ENCODE peak calls at places on chromosomes 4 and X, in four cellular contexts. G is fibroblast of pulmonary artery, T is RWPE1, H is AG09319. Q is an unnamed sample.

GRCh38 chrX:12894074-12894691 is 12.2 kb upstream of the TLR8 start:
- DNase-seq in G (peak), T (peak), H (no peak), Q (peak)

GRCh38 chr4:132333723-132334045 is 815.4 kb upstream of the PCDH10 start:
- DNase-seq in G (peak), T (peak), H (no peak), Q (no peak)

GRCh38 chrX:69088171-69088938 is 76.9 kb downstream of the PJA1 start:
- DNase-seq in G (no peak), T (no peak), H (peak), Q (peak)

GRCh38 chr4:70187216-70187615 is 8.3 kb upstream of the ODAM start:
- DNase-seq in G (no peak), T (no peak), H (no peak), Q (no peak)

GRCh38 chr4:55359397-55359916 is 13.4 kb downstream of the SRD5A3 start:
- DNase-seq in G (no peak), T (no peak), H (no peak), Q (peak)

GRCh38 chrX:5380426-5380825 is 848.2 kb downstream of the NLGN4X start:
- DNase-seq in G (no peak), T (no peak), H (no peak), Q (no peak)

GRCh38 chr4:87011340-87012034 is 76.7 kb downstream of the AFF1 start:
- DNase-seq in G (peak), T (peak), H (no peak), Q (peak)

GRCh38 chr4:83561381-83561780 is 25.5 kb downstream of the GPAT3 start:
- DNase-seq in G (peak), T (peak), H (peak), Q (peak)

GRCh38 chr4:170775851-170776250 is 686.1 kb upstream of the AADAT start:
- DNase-seq in G (no peak), T (no peak), H (no peak), Q (no peak)

GRCh38 chr4:793109-793861 is 32.6 kb downstream of the CPLX1 start:
- DNase-seq in G (no peak), T (no peak), H (no peak), Q (no peak)

GRCh38 chr4:156329779-156330178 is 376.1 kb upstream of the CTSO start:
- DNase-seq in G (peak), T (no peak), H (no peak), Q (no peak)

GRCh38 chr4:648579-649292 is 23.4 kb downstream of the PDE6B start:
- DNase-seq in G (no peak), T (no peak), H (no peak), Q (no peak)

DNA sequence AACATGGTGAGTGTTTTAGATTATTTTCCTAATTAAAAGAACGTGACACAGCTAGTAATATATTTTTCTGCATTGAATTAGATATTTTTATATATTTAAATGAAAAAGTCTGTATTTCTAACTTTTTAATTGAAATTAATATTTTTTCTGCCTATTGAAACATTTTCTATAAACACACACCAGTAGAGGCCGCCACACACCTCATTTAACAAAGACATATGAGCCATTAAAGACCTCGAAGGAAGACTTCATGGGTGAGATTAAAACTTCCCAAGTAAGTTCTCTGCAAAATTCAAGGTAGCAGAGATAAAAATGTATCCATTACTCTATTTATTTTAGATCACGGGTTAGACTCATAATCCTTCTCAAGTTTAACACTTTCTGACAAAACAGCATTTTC is 8.3 kb downstream of the SLITRK2 start:
- DNase-seq in G (no peak), T (no peak), H (no peak), Q (no peak)
- TF ChIP-seq CTCF in G (no peak), T (no peak), H (no peak), Q (peak)

GRCh38 chr4:39455486-39455885 is 3.2 kb downstream of the RPL9 start:
- DNase-seq in G (no peak), T (no peak), H (no peak), Q (no peak)
- TF ChIP-seq CTCF in G (no peak), T (no peak), H (no peak), Q (no peak)

GRCh38 chr4:93897559-93897958 is 69.0 kb downstream of the ATOH1 start:
- DNase-seq in G (peak), T (peak), H (no peak), Q (no peak)
- TF ChIP-seq CTCF in G (peak), T (peak), H (no peak), Q (no peak)

GRCh38 chrX:83416273-83416672 is 91.8 kb upstream of the POU3F4 start:
- DNase-seq in G (no peak), T (no peak), H (no peak), Q (no peak)
- TF ChIP-seq CTCF in G (no peak), T (peak), H (no peak), Q (no peak)

GRCh38 chr4:109303141-109303499 is 662 bp upstream of the COL25A1 start:
- DNase-seq in G (peak), T (no peak), H (no peak), Q (no peak)
- TF ChIP-seq CTCF in G (no peak), T (no peak), H (no peak), Q (no peak)

DNA sequence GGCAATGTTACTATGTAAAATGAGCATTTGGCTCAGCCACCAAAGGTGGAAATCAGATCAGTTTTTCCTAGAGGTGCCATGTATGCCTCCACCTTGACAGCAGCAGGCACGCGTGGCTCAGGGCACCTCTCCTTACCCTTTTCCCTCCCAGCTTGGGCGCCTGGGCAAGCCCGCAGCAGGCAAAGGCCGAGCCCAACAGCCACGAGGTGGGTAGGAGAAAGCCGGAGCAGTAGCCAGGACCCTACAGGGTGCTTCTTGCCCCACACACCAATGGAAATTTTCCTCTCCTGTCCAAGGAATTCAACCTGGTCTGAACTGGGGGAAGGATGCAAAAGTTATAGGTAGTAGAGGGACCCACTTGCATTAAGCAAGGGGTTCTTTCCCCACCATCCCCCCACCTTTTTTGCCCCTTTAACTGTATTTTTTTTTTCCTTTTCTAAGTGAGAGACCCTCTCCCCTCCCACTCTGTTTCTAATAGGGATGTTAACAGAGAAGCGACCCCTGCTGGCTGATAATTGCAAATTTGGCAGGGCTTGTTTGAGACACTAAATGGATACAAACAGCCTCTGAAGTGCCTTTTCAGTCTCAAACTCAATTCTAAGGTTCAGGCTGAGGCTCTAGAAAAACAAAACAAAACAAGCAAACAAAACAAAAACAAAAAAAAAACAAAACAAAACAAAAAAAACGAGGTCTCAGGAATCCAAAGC is 895.1 kb downstream of the PCDH18 start:
- DNase-seq in G (peak), T (no peak), H (no peak), Q (no peak)
- TF ChIP-seq CTCF in G (peak), T (peak), H (peak), Q (peak)

DNA sequence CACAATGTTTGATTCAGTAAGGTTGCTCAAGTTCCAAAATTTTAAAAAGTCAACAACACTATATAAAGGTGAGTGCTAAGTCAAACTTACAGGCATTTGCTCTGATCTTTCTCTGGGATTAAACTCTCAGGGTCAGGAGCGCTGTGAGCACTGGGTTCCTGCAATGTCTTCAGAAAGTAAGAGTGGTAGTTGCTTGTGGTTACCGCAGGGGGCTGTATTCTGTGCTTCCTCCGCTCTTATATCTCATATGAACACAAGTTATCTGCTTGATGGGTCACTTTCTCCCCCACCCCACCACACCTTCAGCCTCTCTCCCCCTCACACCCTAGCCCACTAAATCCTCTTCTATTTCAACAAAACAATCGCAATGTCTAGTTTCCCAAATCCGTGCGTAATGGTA is 116.4 kb upstream of the IGSF1 start:
- DNase-seq in G (no peak), T (no peak), H (no peak), Q (no peak)
- TF ChIP-seq CTCF in G (no peak), T (no peak), H (no peak), Q (no peak)

DNA sequence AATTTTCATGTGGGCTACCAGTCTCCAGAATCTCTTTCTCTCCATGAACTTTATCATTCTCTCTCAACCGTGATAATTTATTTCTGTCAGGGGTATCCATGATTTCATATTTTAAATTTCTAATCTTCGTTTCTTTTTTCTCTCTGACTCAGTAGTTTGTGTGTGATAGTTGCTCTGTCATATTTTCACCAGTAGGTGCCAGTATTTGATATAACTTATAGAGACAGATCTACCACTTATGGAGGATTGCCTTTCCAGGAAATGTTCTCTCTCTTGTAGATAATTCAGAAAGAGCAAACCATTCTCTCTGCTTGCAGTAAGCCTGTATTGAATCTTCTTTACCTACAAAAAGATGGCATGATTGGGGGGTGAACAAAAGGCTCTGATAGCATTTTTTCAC is 79.3 kb upstream of the DYNLT3 start:
- DNase-seq in G (peak), T (peak), H (peak), Q (peak)
- TF ChIP-seq CTCF in G (peak), T (peak), H (peak), Q (peak)

Q was measured in AG10803.